ENCODE peak calls at places on chromosomes 12 and 14, in six cellular contexts. U, T, X, F, P and L are unnamed samples.
A peak's percentile ranks its signal among the peaks of the same experiment; 100 is the strongest.

GRCh38 chr14:20711275-20712069 is 22.9 kb downstream of the ANG start:
- DNase-seq in U (no peak), T (no peak), X (no peak), F (no peak), P (no peak), L (no peak)

GRCh38 chr12:3492868-3493224 is 1.8 kb downstream of the PRMT8 start:
- DNase-seq in U (no peak), T (no peak), X (no peak), F (no peak), P (no peak), L (no peak)

GRCh38 chr12:3046441-3047200 is 30.6 kb upstream of the TSPAN9 start:
- DNase-seq in U (no peak), T (peak; percentile 72), X (no peak), F (peak; percentile 40), P (no peak), L (peak; percentile 73)

GRCh38 chr12:30753761-30754382 is 879 bp downstream of the CAPRIN2 start:
- DNase-seq in U (no peak), T (no peak), X (no peak), F (peak; percentile 51), P (peak; percentile 19), L (peak; percentile 38)

GRCh38 chr12:16670456-16671050 is 64.6 kb upstream of the LMO3 start:
- DNase-seq in U (no peak), T (no peak), X (no peak), F (peak; percentile 30), P (no peak), L (peak; percentile 33)

GRCh38 chr14:50957296-50957695 is 13.0 kb upstream of the PYGL start:
- DNase-seq in U (no peak), T (no peak), X (no peak), F (peak; percentile 84), P (peak; percentile 32), L (peak; percentile 66)

GRCh38 chr12:112018571-112019237 is 5.5 kb downstream of the ERP29 start:
- DNase-seq in U (no peak), T (no peak), X (no peak), F (peak; percentile 85), P (no peak), L (peak; percentile 77)

GRCh38 chr14:23605931-23606585 is 27.5 kb upstream of the JPH4 start:
- DNase-seq in U (no peak), T (no peak), X (no peak), F (no peak), P (no peak), L (no peak)

GRCh38 chr14:73759183-73759713 is 45.1 kb upstream of the PNMA1 start:
- DNase-seq in U (no peak), T (peak; percentile 83), X (peak; percentile 81), F (peak; percentile 45), P (no peak), L (peak; percentile 38)

GRCh38 chr12:78929075-78929418 is 64.5 kb downstream of the SYT1 start:
- DNase-seq in U (no peak), T (no peak), X (no peak), F (no peak), P (peak; percentile 53), L (peak; percentile 46)

GRCh38 chr12:97960225-97960624 is 497.6 kb downstream of the RMST start:
- DNase-seq in U (peak; percentile 41), T (no peak), X (no peak), F (no peak), P (no peak), L (no peak)

GRCh38 chr12:1839956-1840550 is 19.7 kb downstream of the LRTM2 start:
- DNase-seq in U (no peak), T (no peak), X (no peak), F (no peak), P (no peak), L (no peak)

GRCh38 chr14:52951730-52952481 is 1.1 kb upstream of the FERMT2 start:
- DNase-seq in U (peak; percentile 76), T (peak; percentile 44), X (no peak), F (peak; percentile 86), P (peak; percentile 85), L (peak; percentile 80)

GRCh38 chr14:50846171-50846880 is 15.4 kb upstream of the NIN start:
- DNase-seq in U (no peak), T (no peak), X (no peak), F (peak; percentile 73), P (peak; percentile 15), L (peak; percentile 35)

GRCh38 chr12:56709759-56710376 is 15.2 kb downstream of the NACA start:
- DNase-seq in U (no peak), T (no peak), X (no peak), F (no peak), P (no peak), L (no peak)

DNA sequence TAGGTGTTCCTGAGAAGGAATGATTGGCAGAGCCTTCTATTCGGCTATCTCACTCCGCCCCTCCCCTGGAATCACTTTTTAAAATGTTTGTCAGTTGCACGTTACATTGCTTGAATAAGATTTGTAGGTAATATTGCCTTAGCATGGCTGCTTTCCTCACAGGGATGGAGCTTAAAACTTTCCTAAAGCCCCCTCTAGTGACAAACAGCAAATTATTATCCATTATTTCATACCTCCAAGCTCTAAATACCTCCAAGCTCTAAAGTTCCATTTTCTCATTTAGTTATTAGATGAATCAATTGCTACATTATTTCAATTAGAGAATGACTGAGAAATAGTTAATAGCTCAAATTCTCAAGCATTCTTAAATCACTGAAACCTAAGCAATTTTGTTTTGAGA is 5.1 kb upstream of the SPATA7 start:
- DNase-seq in U (no peak), T (no peak), X (no peak), F (peak; percentile 19), P (peak; percentile 18), L (peak; percentile 8)
- TF ChIP-seq CTCF in U (peak; percentile 32), T (no peak), X (peak; percentile 44), F (peak; percentile 30), P (peak; percentile 47), L (peak; percentile 21)

GRCh38 chr14:99609245-99610117 is 5.5 kb upstream of the CCDC85C start:
- DNase-seq in U (no peak), T (no peak), X (no peak), F (peak; percentile 30), P (peak; percentile 62), L (no peak)

GRCh38 chr14:99608591-99608990 is 4.6 kb upstream of the CCDC85C start:
- DNase-seq in U (no peak), T (no peak), X (no peak), F (no peak), P (no peak), L (no peak)

GRCh38 chr14:99612065-99612736 is 8.2 kb upstream of the CCDC85C start:
- DNase-seq in U (no peak), T (no peak), X (no peak), F (no peak), P (no peak), L (peak; percentile 49)

GRCh38 chr14:99612737-99613330 is 8.8 kb upstream of the CCDC85C start:
- DNase-seq in U (no peak), T (no peak), X (no peak), F (no peak), P (no peak), L (peak; percentile 73)

GRCh38 chr14:99611639-99612038 is 7.6 kb upstream of the CCDC85C start:
- DNase-seq in U (no peak), T (no peak), X (no peak), F (no peak), P (no peak), L (no peak)
- TF ChIP-seq CTCF in U (no peak), T (no peak), X (no peak), F (no peak), P (no peak), L (no peak)

DNA sequence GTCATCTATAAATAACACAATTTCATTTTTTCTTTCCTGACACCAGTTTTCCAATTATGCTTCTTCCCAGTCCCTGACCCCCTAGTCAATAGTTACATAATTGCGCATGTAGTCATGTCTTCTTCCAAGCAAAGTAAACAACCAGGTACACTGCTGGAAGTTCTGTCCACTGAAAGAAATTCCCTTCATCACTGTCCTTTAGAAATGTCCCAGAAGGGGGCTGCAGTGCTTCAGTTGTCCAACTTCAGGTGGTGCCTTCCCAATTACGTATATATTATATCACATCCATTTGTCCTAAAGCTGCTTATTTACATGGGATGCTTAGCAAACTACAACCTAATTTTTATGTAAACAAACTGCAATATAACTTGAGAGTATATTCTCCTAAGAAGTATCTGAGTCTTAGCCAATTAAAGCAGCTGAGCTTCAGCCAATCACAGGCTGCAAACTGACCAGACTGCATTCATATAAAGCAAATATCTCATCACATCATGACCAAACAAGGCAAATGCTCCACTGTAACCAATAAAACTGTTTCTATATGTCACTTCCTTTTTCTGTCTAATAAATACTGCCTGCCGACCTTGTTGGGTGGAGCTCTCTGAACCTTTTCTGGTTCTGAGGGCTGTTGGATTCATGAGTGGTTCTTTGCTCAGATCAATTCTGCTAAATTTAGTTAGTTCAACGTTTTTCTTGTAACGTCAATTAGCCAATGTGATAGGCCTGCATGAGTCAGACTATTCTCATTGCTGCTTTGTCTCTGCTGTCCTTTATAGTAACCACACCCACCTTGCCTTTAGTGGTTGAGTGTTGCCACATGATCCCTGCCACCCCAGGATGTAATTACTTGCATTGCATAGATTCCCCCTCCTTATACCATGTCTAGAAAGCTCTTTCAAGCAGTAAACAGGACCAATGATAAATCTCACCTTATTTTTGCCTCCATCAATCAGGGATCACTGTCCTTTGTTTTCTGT is 239.3 kb downstream of the ALG10B start:
- DNase-seq in U (no peak), T (no peak), X (no peak), F (peak; percentile 24), P (peak; percentile 5), L (peak; percentile 26)
- TF ChIP-seq CTCF in U (no peak), T (no peak), X (no peak), F (no peak), P (no peak), L (no peak)

GRCh38 chr12:34338751-34339150 is 316.5 kb downstream of the ALG10 start:
- DNase-seq in U (no peak), T (no peak), X (no peak), F (no peak), P (no peak), L (no peak)

GRCh38 chr12:34340534-34341361 is 318.5 kb downstream of the ALG10 start:
- DNase-seq in U (no peak), T (no peak), X (no peak), F (no peak), P (no peak), L (no peak)

GRCh38 chr12:34342048-34342447 is 319.8 kb downstream of the ALG10 start:
- DNase-seq in U (no peak), T (no peak), X (no peak), F (no peak), P (no peak), L (no peak)

GRCh38 chr12:34341362-34341733 is 319.1 kb downstream of the ALG10 start:
- DNase-seq in U (no peak), T (no peak), X (no peak), F (no peak), P (no peak), L (no peak)

GRCh38 chr12:34339922-34340321 is 317.6 kb downstream of the ALG10 start:
- DNase-seq in U (no peak), T (no peak), X (no peak), F (no peak), P (no peak), L (no peak)
- TF ChIP-seq CTCF in U (no peak), T (no peak), X (no peak), F (no peak), P (no peak), L (no peak)

GRCh38 chr14:76446921-76447320 is 71.0 kb downstream of the ESRRB start:
- DNase-seq in U (no peak), T (no peak), X (no peak), F (no peak), P (no peak), L (no peak)
- TF ChIP-seq CTCF in U (no peak), T (no peak), X (no peak), F (no peak), P (no peak), L (no peak)